ENCODE peak calls at places on chromosome 1, in eight cellular contexts. One of them, this sample, is unnamed.

GRCh38 chr1:161987872-161988271 is 35.8 kb downstream of the OLFML2B start:
- DNase-seq in GM12864: no peak
- DNase-seq in bronchial epithelial cell: no peak
- DNase-seq in CD8-positive, alpha-beta T cell: no peak
- DNase-seq in body of pancreas: no peak
- DNase-seq in AG09309: no peak
- DNase-seq in colonic mucosa: no peak
- DNase-seq in ovary: no peak
- DNase-seq in this sample: no peak

GRCh38 chr1:231093158-231093922 is 53.3 kb upstream of the FAM89A start:
- DNase-seq in GM12864: no peak
- DNase-seq in bronchial epithelial cell: no peak
- DNase-seq in CD8-positive, alpha-beta T cell: no peak
- DNase-seq in body of pancreas: no peak
- DNase-seq in AG09309: no peak
- DNase-seq in colonic mucosa: no peak
- DNase-seq in ovary: no peak
- DNase-seq in this sample: no peak

GRCh38 chr1:36053978-36054377 is 29.9 kb upstream of the TEKT2 start:
- DNase-seq in GM12864: no peak
- DNase-seq in bronchial epithelial cell: no peak
- DNase-seq in CD8-positive, alpha-beta T cell: no peak
- DNase-seq in body of pancreas: no peak
- DNase-seq in AG09309: no peak
- DNase-seq in colonic mucosa: no peak
- DNase-seq in ovary: no peak
- DNase-seq in this sample: no peak

GRCh38 chr1:118204106-118204505 is 19.1 kb upstream of the SPAG17 start:
- DNase-seq in GM12864: no peak
- DNase-seq in bronchial epithelial cell: peak
- DNase-seq in CD8-positive, alpha-beta T cell: no peak
- DNase-seq in body of pancreas: no peak
- DNase-seq in AG09309: peak
- DNase-seq in colonic mucosa: no peak
- DNase-seq in ovary: no peak
- DNase-seq in this sample: no peak

GRCh38 chr1:202684716-202685115 is 25.5 kb downstream of the SYT2 start:
- DNase-seq in GM12864: no peak
- DNase-seq in bronchial epithelial cell: no peak
- DNase-seq in CD8-positive, alpha-beta T cell: no peak
- DNase-seq in body of pancreas: no peak
- DNase-seq in AG09309: no peak
- DNase-seq in colonic mucosa: no peak
- DNase-seq in ovary: no peak
- DNase-seq in this sample: no peak

GRCh38 chr1:227451062-227451461 is 112.3 kb upstream of the ZNF678 start:
- DNase-seq in GM12864: no peak
- DNase-seq in bronchial epithelial cell: no peak
- DNase-seq in CD8-positive, alpha-beta T cell: no peak
- DNase-seq in body of pancreas: no peak
- DNase-seq in AG09309: no peak
- DNase-seq in colonic mucosa: no peak
- DNase-seq in ovary: no peak
- DNase-seq in this sample: no peak

GRCh38 chr1:182615468-182616129 is 11.4 kb upstream of the RGS16 start:
- DNase-seq in GM12864: no peak
- DNase-seq in bronchial epithelial cell: no peak
- DNase-seq in CD8-positive, alpha-beta T cell: peak
- DNase-seq in body of pancreas: no peak
- DNase-seq in AG09309: no peak
- DNase-seq in colonic mucosa: peak
- DNase-seq in ovary: peak
- DNase-seq in this sample: peak

GRCh38 chr1:84479998-84480397 is 932 bp downstream of the RPF1 start:
- DNase-seq in GM12864: no peak
- DNase-seq in bronchial epithelial cell: no peak
- DNase-seq in CD8-positive, alpha-beta T cell: no peak
- DNase-seq in body of pancreas: no peak
- DNase-seq in AG09309: no peak
- DNase-seq in colonic mucosa: no peak
- DNase-seq in ovary: no peak
- DNase-seq in this sample: no peak

GRCh38 chr1:18058522-18058921 is 49.1 kb upstream of the IGSF21 start:
- DNase-seq in GM12864: no peak
- DNase-seq in bronchial epithelial cell: no peak
- DNase-seq in CD8-positive, alpha-beta T cell: no peak
- DNase-seq in body of pancreas: no peak
- DNase-seq in AG09309: no peak
- DNase-seq in colonic mucosa: no peak
- DNase-seq in ovary: no peak
- DNase-seq in this sample: no peak

GRCh38 chr1:221851341-221851740 is 109.5 kb upstream of the DUSP10 start:
- DNase-seq in GM12864: no peak
- DNase-seq in bronchial epithelial cell: no peak
- DNase-seq in CD8-positive, alpha-beta T cell: no peak
- DNase-seq in body of pancreas: no peak
- DNase-seq in AG09309: no peak
- DNase-seq in colonic mucosa: no peak
- DNase-seq in ovary: no peak
- DNase-seq in this sample: no peak

GRCh38 chr1:38271116-38271633 is 224.6 kb upstream of the POU3F1 start:
- DNase-seq in GM12864: no peak
- DNase-seq in bronchial epithelial cell: peak
- DNase-seq in CD8-positive, alpha-beta T cell: no peak
- DNase-seq in body of pancreas: no peak
- DNase-seq in AG09309: no peak
- DNase-seq in colonic mucosa: no peak
- DNase-seq in ovary: no peak
- DNase-seq in this sample: no peak

GRCh38 chr1:109398343-109399225 is 866 bp upstream of the SORT1 start:
- DNase-seq in GM12864: no peak
- DNase-seq in bronchial epithelial cell: peak
- DNase-seq in CD8-positive, alpha-beta T cell: peak
- DNase-seq in body of pancreas: no peak
- DNase-seq in AG09309: no peak
- DNase-seq in colonic mucosa: peak
- DNase-seq in ovary: no peak
- DNase-seq in this sample: no peak

GRCh38 chr1:179929955-179930798 is 24.4 kb upstream of the CEP350 start:
- DNase-seq in GM12864: no peak
- DNase-seq in bronchial epithelial cell: no peak
- DNase-seq in CD8-positive, alpha-beta T cell: no peak
- DNase-seq in body of pancreas: no peak
- DNase-seq in AG09309: no peak
- DNase-seq in colonic mucosa: no peak
- DNase-seq in ovary: no peak
- DNase-seq in this sample: no peak

GRCh38 chr1:224113918-224114786 is at the start of gene FBXO28:
- DNase-seq in GM12864: peak
- DNase-seq in bronchial epithelial cell: peak
- DNase-seq in CD8-positive, alpha-beta T cell: peak
- DNase-seq in body of pancreas: peak
- DNase-seq in AG09309: peak
- DNase-seq in colonic mucosa: peak
- DNase-seq in ovary: peak
- DNase-seq in this sample: peak

GRCh38 chr1:224114787-224115175 is 870 bp downstream of the FBXO28 start:
- DNase-seq in GM12864: no peak
- DNase-seq in bronchial epithelial cell: peak
- DNase-seq in CD8-positive, alpha-beta T cell: no peak
- DNase-seq in body of pancreas: no peak
- DNase-seq in AG09309: no peak
- DNase-seq in colonic mucosa: no peak
- DNase-seq in ovary: no peak
- DNase-seq in this sample: no peak

GRCh38 chr1:224113545-224113917 is 380 bp upstream of the FBXO28 start:
- DNase-seq in GM12864: no peak
- DNase-seq in bronchial epithelial cell: no peak
- DNase-seq in CD8-positive, alpha-beta T cell: no peak
- DNase-seq in body of pancreas: no peak
- DNase-seq in AG09309: no peak
- DNase-seq in colonic mucosa: no peak
- DNase-seq in ovary: no peak
- DNase-seq in this sample: no peak

GRCh38 chr1:224118688-224119087 is 4.8 kb downstream of the FBXO28 start:
- DNase-seq in GM12864: no peak
- DNase-seq in bronchial epithelial cell: no peak
- DNase-seq in CD8-positive, alpha-beta T cell: no peak
- DNase-seq in body of pancreas: no peak
- DNase-seq in AG09309: no peak
- DNase-seq in colonic mucosa: no peak
- DNase-seq in ovary: no peak
- DNase-seq in this sample: no peak

GRCh38 chr1:224116131-224116530 is 2.2 kb downstream of the FBXO28 start:
- DNase-seq in GM12864: no peak
- DNase-seq in bronchial epithelial cell: peak
- DNase-seq in CD8-positive, alpha-beta T cell: no peak
- DNase-seq in body of pancreas: no peak
- DNase-seq in AG09309: no peak
- DNase-seq in colonic mucosa: no peak
- DNase-seq in ovary: no peak
- DNase-seq in this sample: no peak
- TF ChIP-seq CTCF in GM12864: peak
- TF ChIP-seq CTCF in bronchial epithelial cell: peak
- TF ChIP-seq CTCF in CD8-positive, alpha-beta T cell: peak
- TF ChIP-seq CTCF in body of pancreas: peak
- TF ChIP-seq CTCF in AG09309: peak
- TF ChIP-seq CTCF in colonic mucosa: peak
- TF ChIP-seq CTCF in ovary: peak
- TF ChIP-seq CTCF in this sample: peak

DNA sequence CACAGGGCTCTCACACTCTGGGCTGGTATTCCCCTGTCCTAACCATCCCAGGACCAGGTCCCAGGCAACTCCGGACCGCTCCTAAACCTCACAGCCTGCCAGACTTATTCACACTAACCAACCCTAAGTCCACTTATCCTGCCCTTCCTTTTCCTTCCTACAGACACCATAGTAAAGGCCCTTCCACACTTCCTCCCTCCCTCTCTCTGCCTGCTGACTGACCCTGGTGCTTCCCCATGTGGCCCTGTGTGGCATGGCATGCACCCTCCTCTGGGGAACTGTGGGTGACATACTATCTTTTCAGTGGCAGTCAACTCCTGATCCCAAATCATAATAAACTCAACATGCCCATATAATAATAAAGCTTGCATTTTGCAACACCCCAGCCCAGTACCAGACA is 155.1 kb upstream of the DNAH14 start:
- DNase-seq in GM12864: no peak
- DNase-seq in bronchial epithelial cell: no peak
- DNase-seq in CD8-positive, alpha-beta T cell: no peak
- DNase-seq in body of pancreas: no peak
- DNase-seq in AG09309: no peak
- DNase-seq in colonic mucosa: no peak
- DNase-seq in ovary: no peak
- DNase-seq in this sample: no peak
- TF ChIP-seq CTCF in GM12864: peak
- TF ChIP-seq CTCF in bronchial epithelial cell: peak
- TF ChIP-seq CTCF in CD8-positive, alpha-beta T cell: no peak
- TF ChIP-seq CTCF in body of pancreas: no peak
- TF ChIP-seq CTCF in AG09309: no peak
- TF ChIP-seq CTCF in colonic mucosa: no peak
- TF ChIP-seq CTCF in ovary: no peak
- TF ChIP-seq CTCF in this sample: no peak

GRCh38 chr1:170073893-170074249 is 624 bp downstream of the KIFAP3 start:
- DNase-seq in GM12864: no peak
- DNase-seq in bronchial epithelial cell: peak
- DNase-seq in CD8-positive, alpha-beta T cell: no peak
- DNase-seq in body of pancreas: no peak
- DNase-seq in AG09309: no peak
- DNase-seq in colonic mucosa: no peak
- DNase-seq in ovary: no peak
- DNase-seq in this sample: no peak

GRCh38 chr1:170075186-170075585 is 691 bp upstream of the KIFAP3 start:
- DNase-seq in GM12864: no peak
- DNase-seq in bronchial epithelial cell: no peak
- DNase-seq in CD8-positive, alpha-beta T cell: peak
- DNase-seq in body of pancreas: peak
- DNase-seq in AG09309: no peak
- DNase-seq in colonic mucosa: no peak
- DNase-seq in ovary: peak
- DNase-seq in this sample: no peak

GRCh38 chr1:170076199-170076598 is 1.7 kb upstream of the KIFAP3 start:
- DNase-seq in GM12864: no peak
- DNase-seq in bronchial epithelial cell: no peak
- DNase-seq in CD8-positive, alpha-beta T cell: no peak
- DNase-seq in body of pancreas: no peak
- DNase-seq in AG09309: no peak
- DNase-seq in colonic mucosa: no peak
- DNase-seq in ovary: no peak
- DNase-seq in this sample: no peak

GRCh38 chr1:170071378-170071777 is 3.1 kb downstream of the KIFAP3 start:
- DNase-seq in GM12864: no peak
- DNase-seq in bronchial epithelial cell: no peak
- DNase-seq in CD8-positive, alpha-beta T cell: no peak
- DNase-seq in body of pancreas: no peak
- DNase-seq in AG09309: no peak
- DNase-seq in colonic mucosa: no peak
- DNase-seq in ovary: no peak
- DNase-seq in this sample: no peak

DNA sequence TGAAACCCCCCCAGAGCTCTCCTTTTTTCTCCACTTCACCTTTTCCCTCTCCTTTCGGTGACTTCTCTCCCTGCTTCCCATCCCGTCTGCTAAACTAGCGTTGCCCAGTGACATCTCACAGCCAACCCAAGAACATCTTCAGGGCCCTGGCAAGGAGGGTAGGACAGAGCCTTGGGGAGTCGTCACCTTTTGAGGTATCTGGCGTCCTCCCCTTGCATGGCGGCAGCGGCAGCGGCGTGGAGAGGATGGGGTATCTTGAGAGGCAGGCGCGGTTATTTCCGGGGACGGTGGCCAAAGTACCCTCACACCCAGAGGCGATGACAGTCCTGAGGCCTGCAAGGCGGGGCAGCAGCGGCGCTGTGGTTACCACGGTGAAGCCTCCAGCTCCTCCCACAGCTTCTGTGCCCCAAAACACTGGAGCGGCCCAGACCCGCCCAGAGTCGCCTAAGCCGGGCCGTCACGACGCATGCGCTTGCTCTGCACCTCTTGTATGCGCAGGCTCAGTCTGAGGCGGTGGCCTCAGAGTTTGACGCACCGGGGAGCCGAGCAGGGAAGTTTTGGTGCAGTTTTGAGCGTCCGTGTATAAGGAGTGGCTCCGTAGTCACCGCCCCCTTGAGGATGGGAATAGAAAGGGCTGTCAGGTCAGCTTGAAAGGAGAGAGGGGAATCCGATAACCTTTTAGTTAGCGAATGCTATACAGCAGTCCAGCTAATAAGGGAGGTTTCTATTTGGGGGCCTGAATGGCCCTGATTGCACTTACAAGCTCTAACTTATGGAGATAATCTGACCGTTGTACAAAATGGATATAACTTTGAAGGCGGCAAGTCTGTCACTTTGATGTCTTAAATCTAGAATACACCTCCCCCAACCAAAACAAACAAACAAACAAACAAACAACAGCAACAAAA is at the start of gene KIFAP3:
- DNase-seq in GM12864: peak
- DNase-seq in bronchial epithelial cell: peak
- DNase-seq in CD8-positive, alpha-beta T cell: peak
- DNase-seq in body of pancreas: peak
- DNase-seq in AG09309: peak
- DNase-seq in colonic mucosa: peak
- DNase-seq in ovary: peak
- DNase-seq in this sample: peak
- TF ChIP-seq CTCF in GM12864: peak
- TF ChIP-seq CTCF in bronchial epithelial cell: peak
- TF ChIP-seq CTCF in CD8-positive, alpha-beta T cell: peak
- TF ChIP-seq CTCF in body of pancreas: peak
- TF ChIP-seq CTCF in AG09309: peak
- TF ChIP-seq CTCF in colonic mucosa: peak
- TF ChIP-seq CTCF in ovary: peak
- TF ChIP-seq CTCF in this sample: peak

GRCh38 chr1:48187969-48188563 is 34.5 kb upstream of the SLC5A9 start:
- DNase-seq in GM12864: no peak
- DNase-seq in bronchial epithelial cell: no peak
- DNase-seq in CD8-positive, alpha-beta T cell: no peak
- DNase-seq in body of pancreas: no peak
- DNase-seq in AG09309: no peak
- DNase-seq in colonic mucosa: no peak
- DNase-seq in ovary: no peak
- DNase-seq in this sample: no peak
- TF ChIP-seq CTCF in GM12864: no peak
- TF ChIP-seq CTCF in bronchial epithelial cell: no peak
- TF ChIP-seq CTCF in CD8-positive, alpha-beta T cell: no peak
- TF ChIP-seq CTCF in body of pancreas: no peak
- TF ChIP-seq CTCF in AG09309: no peak
- TF ChIP-seq CTCF in colonic mucosa: no peak
- TF ChIP-seq CTCF in ovary: no peak
- TF ChIP-seq CTCF in this sample: no peak